ENCODE peak calls at places on chromosomes 1 and 21, in nine cellular contexts. N is HAP-1; Y is heart left ventricle; B is NCI-H748 treated with DMSO at 0.1 percent for 48 hours; M is BJ; U is fibroblast of mammary gland; D is NCI-H1105; P is stimulated activated CD4-positive, alpha-beta T cell treated with anti-CD3 and anti-CD28 coated beads, Interleukin-12 subunit alpha, Interleukin-12 subunit beta, amount 100 ng/mL, for 48 hours; C is naive thymus-derived CD4-positive, alpha-beta T cell. A is an unnamed sample.

GRCh38 chr1:204520834-204521709 is 4.9 kb downstream of the MDM4 start:
- DNase-seq in N (no peak), Y (no peak), B (no peak), M (no peak), U (peak), D (peak), P (no peak), C (peak), A (peak)

GRCh38 chr1:214632091-214632490 is 29.1 kb downstream of the CENPF start:
- DNase-seq in N (no peak), Y (no peak), B (no peak), M (no peak), U (no peak), D (no peak), P (no peak), C (peak), A (no peak)

GRCh38 chr1:180264595-180264994 is 34.5 kb downstream of the LHX4 start:
- DNase-seq in N (no peak), Y (no peak), B (no peak), M (no peak), U (no peak), D (no peak), P (no peak), C (no peak), A (no peak)

GRCh38 chr1:67572594-67573221 is 112.3 kb upstream of the GADD45A start:
- DNase-seq in N (no peak), Y (peak), B (no peak), M (no peak), U (no peak), D (peak), P (no peak), C (no peak), A (no peak)

GRCh38 chr21:17819878-17820232 is 699 bp upstream of the C21orf91 start:
- DNase-seq in N (peak), Y (no peak), B (peak), M (no peak), U (no peak), D (peak), P (no peak), C (no peak), A (peak)

GRCh38 chr1:228014235-228014930 is 7.6 kb downstream of the WNT3A start:
- DNase-seq in N (no peak), Y (peak), B (no peak), M (no peak), U (peak), D (no peak), P (no peak), C (no peak), A (no peak)

GRCh38 chr1:224045556-224045955 is 68.4 kb upstream of the FBXO28 start:
- DNase-seq in N (no peak), Y (no peak), B (no peak), M (no peak), U (no peak), D (no peak), P (no peak), C (no peak), A (no peak)

GRCh38 chr1:18630511-18631495 is at the start of gene PAX7:
- DNase-seq in N (no peak), Y (no peak), B (no peak), M (no peak), U (no peak), D (no peak), P (no peak), C (no peak), A (no peak)

GRCh38 chr1:207903053-207903452 is 7.9 kb downstream of the CD34 start:
- DNase-seq in N (no peak), Y (no peak), B (no peak), M (no peak), U (no peak), D (no peak), P (no peak), C (no peak), A (no peak)

GRCh38 chr21:22791986-22792560 is 1793.9 kb downstream of the NCAM2 start:
- DNase-seq in N (peak), Y (no peak), B (peak), M (no peak), U (peak), D (peak), P (no peak), C (peak), A (peak)

GRCh38 chr1:20184997-20185833 is 681 bp upstream of the UBXN10 start:
- DNase-seq in N (no peak), Y (no peak), B (no peak), M (no peak), U (no peak), D (no peak), P (peak), C (peak), A (peak)

GRCh38 chr1:186152227-186152944 is 222.7 kb downstream of the TPR start:
- DNase-seq in N (peak), Y (no peak), B (no peak), M (peak), U (peak), D (no peak), P (no peak), C (no peak), A (no peak)

GRCh38 chr1:159848316-159848715 is 14.1 kb downstream of the VSIG8 start:
- DNase-seq in N (no peak), Y (no peak), B (no peak), M (no peak), U (no peak), D (no peak), P (no peak), C (no peak), A (no peak)

GRCh38 chr1:113452921-113453770 is 62.8 kb downstream of the MAGI3 start:
- DNase-seq in N (no peak), Y (no peak), B (no peak), M (no peak), U (peak), D (no peak), P (no peak), C (peak), A (peak)

GRCh38 chr1:186904361-186904760 is 75.6 kb downstream of the PLA2G4A start:
- DNase-seq in N (no peak), Y (no peak), B (no peak), M (no peak), U (no peak), D (no peak), P (no peak), C (no peak), A (no peak)

GRCh38 chr21:37065561-37066177 is 7.2 kb downstream of the PIGP start:
- DNase-seq in N (no peak), Y (no peak), B (no peak), M (no peak), U (no peak), D (no peak), P (no peak), C (no peak), A (no peak)

GRCh38 chr1:24704411-24705259 is 40.6 kb upstream of the CLIC4 start:
- DNase-seq in N (no peak), Y (no peak), B (peak), M (no peak), U (peak), D (peak), P (no peak), C (no peak), A (no peak)

GRCh38 chr21:15514073-15514946 is 215.5 kb upstream of the USP25 start:
- DNase-seq in N (no peak), Y (no peak), B (no peak), M (no peak), U (no peak), D (no peak), P (peak), C (peak), A (no peak)

GRCh38 chr1:115461526-115461925 is 123.5 kb upstream of the NGF start:
- DNase-seq in N (no peak), Y (no peak), B (no peak), M (no peak), U (no peak), D (no peak), P (no peak), C (no peak), A (no peak)